ENCODE peak calls at places on chromosomes 16 and 17, in eight cellular contexts. X is CD4-positive, alpha-beta memory T cell; U is effector CD4-positive, alpha-beta T cell; W is hypothalamus; O is NCI-H1092; B is HCEC 1CT; D is stimulated activated CD4-positive, alpha-beta T cell treated with anti-CD3 and anti-CD28 coated beads, Interleukin-4, amount 100 ng/mL, for 48 hours; H is endothelial cell. K is an unnamed sample.

GRCh38 chr16:81385031-81385756 is 59.4 kb upstream of the CMIP start:
- DNase-seq in X (no peak), U (no peak), W (no peak), O (no peak), B (no peak), D (no peak), H (no peak), K (no peak)

GRCh38 chr17:27466748-27467375 is 10.6 kb downstream of the KSR1 start:
- DNase-seq in X (no peak), U (no peak), W (no peak), O (no peak), B (no peak), D (peak; percentile 64), H (peak; percentile 28), K (peak; percentile 18)

GRCh38 chr17:35146214-35146833 is 1.3 kb upstream of the UNC45B start:
- DNase-seq in X (no peak), U (no peak), W (no peak), O (no peak), B (no peak), D (no peak), H (no peak), K (no peak)

GRCh38 chr17:44792276-44792675 is 33.5 kb downstream of the ADAM11 start:
- DNase-seq in X (no peak), U (no peak), W (no peak), O (no peak), B (peak; percentile 69), D (no peak), H (no peak), K (no peak)

GRCh38 chr16:52629296-52629695 is 82.4 kb upstream of the TOX3 start:
- DNase-seq in X (no peak), U (no peak), W (no peak), O (no peak), B (no peak), D (no peak), H (no peak), K (no peak)

GRCh38 chr16:8712589-8713361 is 38.4 kb downstream of the ABAT start:
- DNase-seq in X (no peak), U (no peak), W (peak; percentile 72), O (peak; percentile 85), B (no peak), D (no peak), H (no peak), K (no peak)

GRCh38 chr17:32536736-32537646 is 50.2 kb downstream of the CDK5R1 start:
- DNase-seq in X (no peak), U (no peak), W (no peak), O (no peak), B (peak; percentile 83), D (no peak), H (no peak), K (no peak)

GRCh38 chr17:3884188-3884587 is 8.7 kb downstream of the CAMKK1 start:
- DNase-seq in X (no peak), U (no peak), W (peak; percentile 26), O (no peak), B (no peak), D (no peak), H (no peak), K (no peak)

GRCh38 chr16:3879887-3880564 is 487 bp downstream of the CREBBP start:
- DNase-seq in X (peak; percentile 71), U (peak; percentile 62), W (peak; percentile 41), O (peak; percentile 20), B (peak; percentile 68), D (peak; percentile 50), H (peak; percentile 71), K (peak; percentile 69)

GRCh38 chr17:36980281-36980761 is 31.6 kb downstream of the AATF start:
- DNase-seq in X (no peak), U (no peak), W (no peak), O (no peak), B (peak; percentile 56), D (no peak), H (no peak), K (no peak)

GRCh38 chr17:55210292-55210691 is 54.5 kb upstream of the HLF start:
- DNase-seq in X (no peak), U (no peak), W (no peak), O (no peak), B (no peak), D (no peak), H (no peak), K (no peak)

GRCh38 chr16:52812945-52813556 is 239.6 kb downstream of the CHD9NB start:
- DNase-seq in X (no peak), U (no peak), W (no peak), O (no peak), B (peak; percentile 56), D (no peak), H (no peak), K (no peak)

GRCh38 chr17:80322864-80323263 is 62.2 kb downstream of the RNF213 start:
- DNase-seq in X (no peak), U (no peak), W (no peak), O (no peak), B (no peak), D (no peak), H (no peak), K (no peak)

GRCh38 chr16:12160249-12160648 is 183.7 kb downstream of the SNX29 start:
- DNase-seq in X (no peak), U (no peak), W (no peak), O (no peak), B (peak; percentile 26), D (no peak), H (no peak), K (no peak)

GRCh38 chr17:27879987-27880608 is 13.1 kb downstream of the LYRM9 start:
- DNase-seq in X (peak; percentile 57), U (peak; percentile 53), W (peak; percentile 79), O (peak; percentile 64), B (peak; percentile 44), D (peak; percentile 64), H (peak; percentile 80), K (peak; percentile 60)

GRCh38 chr17:81090361-81091133 is 55.6 kb downstream of the BAIAP2 start:
- DNase-seq in X (peak; percentile 23), U (no peak), W (no peak), O (no peak), B (no peak), D (peak; percentile 28), H (no peak), K (no peak)

GRCh38 chr17:37576281-37576680 is 32.9 kb downstream of the SYNRG start:
- DNase-seq in X (no peak), U (no peak), W (no peak), O (no peak), B (no peak), D (no peak), H (no peak), K (no peak)

GRCh38 chr16:50311891-50312501 is 45.6 kb downstream of the ADCY7 start:
- DNase-seq in X (no peak), U (no peak), W (no peak), O (no peak), B (no peak), D (no peak), H (no peak), K (no peak)

GRCh38 chr17:74739227-74739831 is 2.3 kb downstream of the RAB37 start:
- DNase-seq in X (no peak), U (no peak), W (no peak), O (no peak), B (no peak), D (no peak), H (no peak), K (no peak)

GRCh38 chr16:57413301-57413730 is 8.7 kb downstream of the CCL17 start:
- DNase-seq in X (no peak), U (no peak), W (no peak), O (no peak), B (no peak), D (no peak), H (no peak), K (no peak)

GRCh38 chr16:64841071-64841470 is 280.8 kb downstream of the CDH11 start:
- DNase-seq in X (no peak), U (no peak), W (no peak), O (no peak), B (no peak), D (no peak), H (no peak), K (no peak)

GRCh38 chr16:19245326-19245925 is 40.1 kb upstream of the CLEC19A start:
- DNase-seq in X (no peak), U (no peak), W (no peak), O (peak; percentile 91), B (no peak), D (no peak), H (no peak), K (no peak)

GRCh38 chr17:81256616-81257015 is 17.5 kb downstream of the NDUFAF8 start:
- DNase-seq in X (no peak), U (no peak), W (no peak), O (no peak), B (peak; percentile 44), D (no peak), H (no peak), K (no peak)

GRCh38 chr16:46774743-46775177 is 26.6 kb upstream of the MYLK3 start:
- DNase-seq in X (no peak), U (no peak), W (no peak), O (no peak), B (no peak), D (no peak), H (no peak), K (no peak)

GRCh38 chr16:88306860-88307545 is 75.8 kb upstream of the ZNF469 start:
- DNase-seq in X (no peak), U (no peak), W (no peak), O (no peak), B (peak; percentile 95), D (no peak), H (no peak), K (no peak)

GRCh38 chr16:19672378-19672777 is 45.6 kb downstream of the KNOP1 start:
- DNase-seq in X (no peak), U (no peak), W (no peak), O (no peak), B (no peak), D (no peak), H (no peak), K (no peak)

GRCh38 chr16:1620391-1620790 is 8.2 kb downstream of the CRAMP1 start:
- DNase-seq in X (no peak), U (no peak), W (no peak), O (no peak), B (no peak), D (no peak), H (no peak), K (no peak)

GRCh38 chr17:43791589-43791988 is 11.4 kb downstream of the CFAP97D1 start:
- DNase-seq in X (peak; percentile 7), U (no peak), W (no peak), O (no peak), B (peak; percentile 55), D (no peak), H (no peak), K (no peak)

GRCh38 chr17:72660274-72661092 is 432.0 kb downstream of the SLC39A11 start:
- DNase-seq in X (no peak), U (no peak), W (no peak), O (no peak), B (no peak), D (no peak), H (no peak), K (no peak)

GRCh38 chr16:27239026-27239425 is 29.5 kb downstream of the NSMCE1 start:
- DNase-seq in X (no peak), U (no peak), W (no peak), O (no peak), B (no peak), D (no peak), H (no peak), K (no peak)

GRCh38 chr16:65294708-65295107 is 172.8 kb upstream of the CDH11 start:
- DNase-seq in X (no peak), U (no peak), W (no peak), O (no peak), B (no peak), D (no peak), H (no peak), K (no peak)

GRCh38 chr16:8961811-8962390 is 1.8 kb downstream of the USP7 start:
- DNase-seq in X (no peak), U (no peak), W (no peak), O (no peak), B (no peak), D (no peak), H (no peak), K (no peak)

GRCh38 chr17:47696717-47697642 is 3.0 kb downstream of the TBKBP1 start:
- DNase-seq in X (no peak), U (no peak), W (no peak), O (no peak), B (no peak), D (no peak), H (no peak), K (no peak)

GRCh38 chr17:44722254-44722653 is 13.8 kb downstream of the DBF4B start:
- DNase-seq in X (no peak), U (no peak), W (no peak), O (no peak), B (no peak), D (no peak), H (no peak), K (no peak)

K was measured in effector memory CD8-positive, alpha-beta T cell.